ENCODE peak calls at places on chromosomes 3 and 15, in seven cellular contexts. I, L, P, W, O, H and U are unnamed samples.

GRCh38 chr3:64190517-64191515 is 34.5 kb downstream of the PRICKLE2 start:
- DNase-seq in I (no peak), L (no peak), P (no peak), W (no peak), O (no peak), H (peak; percentile 17), U (no peak)

GRCh38 chr15:62647195-62647865 is 395.2 kb upstream of the TPM1 start:
- DNase-seq in I (no peak), L (peak; percentile 65), P (no peak), W (no peak), O (no peak), H (peak; percentile 93), U (no peak)

GRCh38 chr3:194893121-194893979 is 207.7 kb downstream of the FAM43A start:
- DNase-seq in I (no peak), L (no peak), P (peak; percentile 22), W (no peak), O (no peak), H (no peak), U (no peak)

GRCh38 chr3:81352867-81353266 is 408.6 kb downstream of the GBE1 start:
- DNase-seq in I (no peak), L (no peak), P (no peak), W (peak; percentile 4), O (no peak), H (no peak), U (no peak)

GRCh38 chr15:65400760-65401606 is 21.8 kb downstream of the IGDCC4 start:
- DNase-seq in I (peak; percentile 48), L (peak; percentile 37), P (peak; percentile 94), W (peak; percentile 77), O (no peak), H (peak; percentile 99), U (peak; percentile 62)

GRCh38 chr3:29606416-29606815 is 325.5 kb downstream of the RBMS3 start:
- DNase-seq in I (no peak), L (no peak), P (no peak), W (no peak), O (no peak), H (no peak), U (no peak)

GRCh38 chr15:67030036-67030762 is 35.2 kb upstream of the SMAD3 start:
- DNase-seq in I (no peak), L (no peak), P (peak; percentile 85), W (peak; percentile 69), O (no peak), H (no peak), U (no peak)

GRCh38 chr3:64352596-64352989 is 127.3 kb upstream of the PRICKLE2 start:
- DNase-seq in I (no peak), L (no peak), P (no peak), W (no peak), O (no peak), H (no peak), U (no peak)

GRCh38 chr3:109643590-109643989 is 306.2 kb upstream of the DPPA4 start:
- DNase-seq in I (no peak), L (no peak), P (no peak), W (no peak), O (no peak), H (peak; percentile 56), U (no peak)

GRCh38 chr15:33433821-33434220 is 123.1 kb downstream of the RYR3 start:
- DNase-seq in I (no peak), L (no peak), P (no peak), W (no peak), O (no peak), H (no peak), U (no peak)

GRCh38 chr3:124529826-124530571 is 200.3 kb upstream of the UMPS start:
- DNase-seq in I (no peak), L (no peak), P (no peak), W (no peak), O (no peak), H (no peak), U (no peak)

GRCh38 chr15:78054971-78055370 is 22.5 kb downstream of the TBC1D2B start:
- DNase-seq in I (no peak), L (no peak), P (no peak), W (no peak), O (no peak), H (no peak), U (no peak)

GRCh38 chr15:73752817-73753214 is 335 bp downstream of the INSYN1 start:
- DNase-seq in I (no peak), L (no peak), P (peak; percentile 63), W (no peak), O (no peak), H (peak; percentile 15), U (peak; percentile 21)

GRCh38 chr3:17258823-17259436 is 374.2 kb downstream of the PLCL2 start:
- DNase-seq in I (no peak), L (no peak), P (no peak), W (peak; percentile 16), O (no peak), H (peak; percentile 28), U (no peak)

GRCh38 chr15:95946241-95946640 is 384.3 kb upstream of the NR2F2 start:
- DNase-seq in I (no peak), L (no peak), P (no peak), W (no peak), O (no peak), H (no peak), U (no peak)

GRCh38 chr15:66565731-66566130 is at the start of gene LCTL:
- DNase-seq in I (no peak), L (no peak), P (peak; percentile 73), W (no peak), O (peak; percentile 62), H (no peak), U (no peak)

GRCh38 chr3:10268116-10268515 is 19.9 kb downstream of the TATDN2 start:
- DNase-seq in I (no peak), L (no peak), P (no peak), W (no peak), O (no peak), H (no peak), U (no peak)

GRCh38 chr15:27844018-27844666 is 255.0 kb downstream of the OCA2 start:
- DNase-seq in I (no peak), L (no peak), P (peak; percentile 43), W (no peak), O (no peak), H (peak; percentile 16), U (no peak)

GRCh38 chr15:69624816-69625215 is 172.2 kb downstream of the RPLP1 start:
- DNase-seq in I (no peak), L (no peak), P (no peak), W (no peak), O (no peak), H (no peak), U (no peak)